ENCODE peak calls at places on chromosome 10, in seven cellular contexts. One of them, this sample, is unnamed.

GRCh38 chr10:61939575-61940301 is 38.2 kb downstream of the ARID5B start:
- DNase-seq in midbrain: no peak
- DNase-seq in lung microvascular endothelial cell: peak
- DNase-seq in astrocyte of the cerebellum: peak
- DNase-seq in hepatic stellate cell: peak
- DNase-seq in AG08395: peak
- DNase-seq in OCI-LY7: no peak
- DNase-seq in this sample: no peak

GRCh38 chr10:30759423-30759822 is 129.9 kb upstream of the LYZL2 start:
- DNase-seq in midbrain: no peak
- DNase-seq in lung microvascular endothelial cell: peak
- DNase-seq in astrocyte of the cerebellum: no peak
- DNase-seq in hepatic stellate cell: no peak
- DNase-seq in AG08395: no peak
- DNase-seq in OCI-LY7: no peak
- DNase-seq in this sample: no peak

GRCh38 chr10:126122856-126123255 is 226.5 kb downstream of the FANK1 start:
- DNase-seq in midbrain: no peak
- DNase-seq in lung microvascular endothelial cell: no peak
- DNase-seq in astrocyte of the cerebellum: no peak
- DNase-seq in hepatic stellate cell: no peak
- DNase-seq in AG08395: no peak
- DNase-seq in OCI-LY7: no peak
- DNase-seq in this sample: no peak

GRCh38 chr10:122164815-122165491 is 106.1 kb upstream of the BTBD16 start:
- DNase-seq in midbrain: no peak
- DNase-seq in lung microvascular endothelial cell: no peak
- DNase-seq in astrocyte of the cerebellum: no peak
- DNase-seq in hepatic stellate cell: no peak
- DNase-seq in AG08395: no peak
- DNase-seq in OCI-LY7: no peak
- DNase-seq in this sample: no peak

GRCh38 chr10:132967540-132967939 is 25.2 kb upstream of the CFAP46 start:
- DNase-seq in midbrain: no peak
- DNase-seq in lung microvascular endothelial cell: no peak
- DNase-seq in astrocyte of the cerebellum: no peak
- DNase-seq in hepatic stellate cell: no peak
- DNase-seq in AG08395: no peak
- DNase-seq in OCI-LY7: no peak
- DNase-seq in this sample: no peak

GRCh38 chr10:129785536-129785981 is 178.5 kb downstream of the EBF3 start:
- DNase-seq in midbrain: no peak
- DNase-seq in lung microvascular endothelial cell: no peak
- DNase-seq in astrocyte of the cerebellum: no peak
- DNase-seq in hepatic stellate cell: no peak
- DNase-seq in AG08395: no peak
- DNase-seq in OCI-LY7: no peak
- DNase-seq in this sample: no peak

GRCh38 chr10:14723052-14723689 is 51.5 kb downstream of the FAM107B start:
- DNase-seq in midbrain: no peak
- DNase-seq in lung microvascular endothelial cell: no peak
- DNase-seq in astrocyte of the cerebellum: no peak
- DNase-seq in hepatic stellate cell: no peak
- DNase-seq in AG08395: no peak
- DNase-seq in OCI-LY7: peak
- DNase-seq in this sample: no peak

GRCh38 chr10:99619090-99619800 is 994 bp downstream of the SLC25A28 start:
- DNase-seq in midbrain: no peak
- DNase-seq in lung microvascular endothelial cell: peak
- DNase-seq in astrocyte of the cerebellum: no peak
- DNase-seq in hepatic stellate cell: no peak
- DNase-seq in AG08395: no peak
- DNase-seq in OCI-LY7: peak
- DNase-seq in this sample: peak

GRCh38 chr10:75924309-75924920 is 493.0 kb downstream of the LRMDA start:
- DNase-seq in midbrain: no peak
- DNase-seq in lung microvascular endothelial cell: no peak
- DNase-seq in astrocyte of the cerebellum: no peak
- DNase-seq in hepatic stellate cell: no peak
- DNase-seq in AG08395: no peak
- DNase-seq in OCI-LY7: no peak
- DNase-seq in this sample: peak

GRCh38 chr10:121687094-121687850 is 89.0 kb upstream of the FGFR2 start:
- DNase-seq in midbrain: no peak
- DNase-seq in lung microvascular endothelial cell: no peak
- DNase-seq in astrocyte of the cerebellum: no peak
- DNase-seq in hepatic stellate cell: no peak
- DNase-seq in AG08395: no peak
- DNase-seq in OCI-LY7: no peak
- DNase-seq in this sample: no peak

GRCh38 chr10:62653254-62653653 is 151.3 kb upstream of the ADO start:
- DNase-seq in midbrain: peak
- DNase-seq in lung microvascular endothelial cell: no peak
- DNase-seq in astrocyte of the cerebellum: no peak
- DNase-seq in hepatic stellate cell: no peak
- DNase-seq in AG08395: no peak
- DNase-seq in OCI-LY7: peak
- DNase-seq in this sample: no peak

GRCh38 chr10:6114758-6115410 is 26.1 kb downstream of the RBM17 start:
- DNase-seq in midbrain: peak
- DNase-seq in lung microvascular endothelial cell: peak
- DNase-seq in astrocyte of the cerebellum: no peak
- DNase-seq in hepatic stellate cell: peak
- DNase-seq in AG08395: peak
- DNase-seq in OCI-LY7: no peak
- DNase-seq in this sample: no peak

GRCh38 chr10:50538473-50539398 is 85.0 kb downstream of the SGMS1 start:
- DNase-seq in midbrain: peak
- DNase-seq in lung microvascular endothelial cell: peak
- DNase-seq in astrocyte of the cerebellum: no peak
- DNase-seq in hepatic stellate cell: no peak
- DNase-seq in AG08395: no peak
- DNase-seq in OCI-LY7: no peak
- DNase-seq in this sample: no peak

GRCh38 chr10:3848768-3849643 is 64.0 kb upstream of the KLF6 start:
- DNase-seq in midbrain: no peak
- DNase-seq in lung microvascular endothelial cell: peak
- DNase-seq in astrocyte of the cerebellum: no peak
- DNase-seq in hepatic stellate cell: peak
- DNase-seq in AG08395: peak
- DNase-seq in OCI-LY7: no peak
- DNase-seq in this sample: peak

GRCh38 chr10:127949831-127950230 is 42.9 kb downstream of the PTPRE start:
- DNase-seq in midbrain: no peak
- DNase-seq in lung microvascular endothelial cell: no peak
- DNase-seq in astrocyte of the cerebellum: no peak
- DNase-seq in hepatic stellate cell: no peak
- DNase-seq in AG08395: no peak
- DNase-seq in OCI-LY7: no peak
- DNase-seq in this sample: no peak

GRCh38 chr10:103277713-103278299 is 868 bp downstream of the INA start:
- DNase-seq in midbrain: no peak
- DNase-seq in lung microvascular endothelial cell: no peak
- DNase-seq in astrocyte of the cerebellum: no peak
- DNase-seq in hepatic stellate cell: no peak
- DNase-seq in AG08395: no peak
- DNase-seq in OCI-LY7: no peak
- DNase-seq in this sample: no peak

GRCh38 chr10:43251664-43252165 is 15.2 kb downstream of the RASGEF1A start:
- DNase-seq in midbrain: no peak
- DNase-seq in lung microvascular endothelial cell: no peak
- DNase-seq in astrocyte of the cerebellum: no peak
- DNase-seq in hepatic stellate cell: no peak
- DNase-seq in AG08395: no peak
- DNase-seq in OCI-LY7: no peak
- DNase-seq in this sample: no peak

GRCh38 chr10:121926669-121927360 is 1.0 kb downstream of the ATE1 start:
- DNase-seq in midbrain: peak
- DNase-seq in lung microvascular endothelial cell: peak
- DNase-seq in astrocyte of the cerebellum: no peak
- DNase-seq in hepatic stellate cell: peak
- DNase-seq in AG08395: peak
- DNase-seq in OCI-LY7: peak
- DNase-seq in this sample: peak

GRCh38 chr10:29119374-29119773 is 169.5 kb upstream of the LYZL1 start:
- DNase-seq in midbrain: no peak
- DNase-seq in lung microvascular endothelial cell: peak
- DNase-seq in astrocyte of the cerebellum: no peak
- DNase-seq in hepatic stellate cell: peak
- DNase-seq in AG08395: peak
- DNase-seq in OCI-LY7: no peak
- DNase-seq in this sample: no peak

GRCh38 chr10:119871881-119872609 is 598 bp downstream of the MCMBP start:
- DNase-seq in midbrain: peak
- DNase-seq in lung microvascular endothelial cell: peak
- DNase-seq in astrocyte of the cerebellum: no peak
- DNase-seq in hepatic stellate cell: peak
- DNase-seq in AG08395: peak
- DNase-seq in OCI-LY7: peak
- DNase-seq in this sample: peak

GRCh38 chr10:46520941-46521340 is 35.5 kb downstream of the GPRIN2 start:
- DNase-seq in midbrain: no peak
- DNase-seq in lung microvascular endothelial cell: no peak
- DNase-seq in astrocyte of the cerebellum: peak
- DNase-seq in hepatic stellate cell: no peak
- DNase-seq in AG08395: no peak
- DNase-seq in OCI-LY7: no peak
- DNase-seq in this sample: no peak

GRCh38 chr10:24886281-24886680 is 66.1 kb downstream of the PRTFDC1 start:
- DNase-seq in midbrain: no peak
- DNase-seq in lung microvascular endothelial cell: no peak
- DNase-seq in astrocyte of the cerebellum: no peak
- DNase-seq in hepatic stellate cell: no peak
- DNase-seq in AG08395: no peak
- DNase-seq in OCI-LY7: no peak
- DNase-seq in this sample: no peak

GRCh38 chr10:60480865-60481563 is 91.3 kb upstream of the ANK3 start:
- DNase-seq in midbrain: peak
- DNase-seq in lung microvascular endothelial cell: peak
- DNase-seq in astrocyte of the cerebellum: peak
- DNase-seq in hepatic stellate cell: peak
- DNase-seq in AG08395: peak
- DNase-seq in OCI-LY7: no peak
- DNase-seq in this sample: no peak

GRCh38 chr10:44261296-44261695 is 123.6 kb downstream of the CXCL12 start:
- DNase-seq in midbrain: no peak
- DNase-seq in lung microvascular endothelial cell: no peak
- DNase-seq in astrocyte of the cerebellum: no peak
- DNase-seq in hepatic stellate cell: no peak
- DNase-seq in AG08395: no peak
- DNase-seq in OCI-LY7: no peak
- DNase-seq in this sample: no peak

GRCh38 chr10:125448596-125448995 is 234.4 kb downstream of the TEX36 start:
- DNase-seq in midbrain: no peak
- DNase-seq in lung microvascular endothelial cell: peak
- DNase-seq in astrocyte of the cerebellum: no peak
- DNase-seq in hepatic stellate cell: no peak
- DNase-seq in AG08395: no peak
- DNase-seq in OCI-LY7: peak
- DNase-seq in this sample: no peak

GRCh38 chr10:80422221-80422536 is 13.8 kb downstream of the PRXL2A start:
- DNase-seq in midbrain: no peak
- DNase-seq in lung microvascular endothelial cell: no peak
- DNase-seq in astrocyte of the cerebellum: no peak
- DNase-seq in hepatic stellate cell: no peak
- DNase-seq in AG08395: no peak
- DNase-seq in OCI-LY7: no peak
- DNase-seq in this sample: no peak

GRCh38 chr10:115945696-115946445 is 327.1 kb downstream of the GFRA1 start:
- DNase-seq in midbrain: no peak
- DNase-seq in lung microvascular endothelial cell: no peak
- DNase-seq in astrocyte of the cerebellum: no peak
- DNase-seq in hepatic stellate cell: no peak
- DNase-seq in AG08395: peak
- DNase-seq in OCI-LY7: no peak
- DNase-seq in this sample: no peak

GRCh38 chr10:110376021-110376773 is 71.5 kb upstream of the SMNDC1 start:
- DNase-seq in midbrain: no peak
- DNase-seq in lung microvascular endothelial cell: peak
- DNase-seq in astrocyte of the cerebellum: no peak
- DNase-seq in hepatic stellate cell: peak
- DNase-seq in AG08395: no peak
- DNase-seq in OCI-LY7: no peak
- DNase-seq in this sample: no peak

GRCh38 chr10:35517431-35518181 is 87.5 kb upstream of the GJD4 start:
- DNase-seq in midbrain: no peak
- DNase-seq in lung microvascular endothelial cell: peak
- DNase-seq in astrocyte of the cerebellum: no peak
- DNase-seq in hepatic stellate cell: no peak
- DNase-seq in AG08395: peak
- DNase-seq in OCI-LY7: no peak
- DNase-seq in this sample: no peak

GRCh38 chr10:44752451-44753441 is 158.4 kb upstream of the TMEM72 start:
- DNase-seq in midbrain: no peak
- DNase-seq in lung microvascular endothelial cell: peak
- DNase-seq in astrocyte of the cerebellum: peak
- DNase-seq in hepatic stellate cell: peak
- DNase-seq in AG08395: peak
- DNase-seq in OCI-LY7: no peak
- DNase-seq in this sample: no peak

GRCh38 chr10:33265621-33266020 is 68.8 kb downstream of the NRP1 start:
- DNase-seq in midbrain: no peak
- DNase-seq in lung microvascular endothelial cell: no peak
- DNase-seq in astrocyte of the cerebellum: no peak
- DNase-seq in hepatic stellate cell: no peak
- DNase-seq in AG08395: no peak
- DNase-seq in OCI-LY7: no peak
- DNase-seq in this sample: no peak

GRCh38 chr10:119469846-119470245 is 72.7 kb downstream of the RGS10 start:
- DNase-seq in midbrain: no peak
- DNase-seq in lung microvascular endothelial cell: no peak
- DNase-seq in astrocyte of the cerebellum: no peak
- DNase-seq in hepatic stellate cell: no peak
- DNase-seq in AG08395: no peak
- DNase-seq in OCI-LY7: no peak
- DNase-seq in this sample: no peak

GRCh38 chr10:76456190-76456589 is 1024.8 kb downstream of the LRMDA start:
- DNase-seq in midbrain: no peak
- DNase-seq in lung microvascular endothelial cell: no peak
- DNase-seq in astrocyte of the cerebellum: no peak
- DNase-seq in hepatic stellate cell: no peak
- DNase-seq in AG08395: no peak
- DNase-seq in OCI-LY7: no peak
- DNase-seq in this sample: no peak

This sample was measured in Kasumi-1.